ENCODE peak calls at places on chromosome 18, in six cellular contexts. J, P, M, U, E and G are unnamed samples.

GRCh38 chr18:5604778-5605177 is 61.0 kb upstream of the EPB41L3 start:
- DNase-seq in J (no peak), P (no peak), M (no peak), U (no peak), E (no peak), G (no peak)

GRCh38 chr18:79611040-79611681 is 68.4 kb upstream of the CTDP1 start:
- DNase-seq in J (no peak), P (peak), M (no peak), U (no peak), E (peak), G (no peak)

GRCh38 chr18:79275992-79276391 is 119.7 kb upstream of the NFATC1 start:
- DNase-seq in J (no peak), P (no peak), M (no peak), U (no peak), E (no peak), G (no peak)

GRCh38 chr18:75207298-75208054 is 1.5 kb downstream of the PTGR3 start:
- DNase-seq in J (no peak), P (no peak), M (no peak), U (no peak), E (no peak), G (no peak)

GRCh38 chr18:75592527-75592926 is 165.0 kb upstream of the SMIM21 start:
- DNase-seq in J (no peak), P (no peak), M (no peak), U (no peak), E (no peak), G (no peak)

GRCh38 chr18:49546719-49547273 is 15.1 kb upstream of the LIPG start:
- DNase-seq in J (no peak), P (no peak), M (no peak), U (no peak), E (no peak), G (no peak)

GRCh38 chr18:24259869-24260662 is 121.2 kb downstream of the CABYR start:
- DNase-seq in J (no peak), P (no peak), M (no peak), U (no peak), E (no peak), G (no peak)

GRCh38 chr18:77654302-77654701 is 404.7 kb downstream of the GALR1 start:
- DNase-seq in J (no peak), P (no peak), M (no peak), U (no peak), E (no peak), G (no peak)

GRCh38 chr18:54829856-54830255 is 1.6 kb downstream of the RAB27B start:
- DNase-seq in J (no peak), P (no peak), M (no peak), U (no peak), E (no peak), G (no peak)

GRCh38 chr18:80176334-80177080 is 67.4 kb downstream of the ADNP2 start:
- DNase-seq in J (no peak), P (peak), M (no peak), U (no peak), E (no peak), G (peak)

GRCh38 chr18:73724908-73725307 is 422.7 kb downstream of the FBXO15 start:
- DNase-seq in J (no peak), P (no peak), M (no peak), U (no peak), E (no peak), G (no peak)

GRCh38 chr18:2932247-2933181 is 80.4 kb downstream of the LPIN2 start:
- DNase-seq in J (no peak), P (peak), M (no peak), U (no peak), E (no peak), G (peak)

GRCh38 chr18:69839497-69839896 is 108.2 kb downstream of the CD226 start:
- DNase-seq in J (no peak), P (no peak), M (no peak), U (no peak), E (no peak), G (no peak)

GRCh38 chr18:63105636-63106316 is 213.8 kb downstream of the BCL2 start:
- DNase-seq in J (no peak), P (no peak), M (no peak), U (no peak), E (no peak), G (no peak)

GRCh38 chr18:5073026-5073944 is 123.8 kb downstream of the AKAIN1 start:
- DNase-seq in J (peak), P (peak), M (no peak), U (no peak), E (no peak), G (peak)

GRCh38 chr18:75157851-75158250 is 51.1 kb downstream of the PTGR3 start:
- DNase-seq in J (no peak), P (no peak), M (no peak), U (no peak), E (no peak), G (no peak)

GRCh38 chr18:34985963-34986362 is 55.2 kb upstream of the MAPRE2 start:
- DNase-seq in J (no peak), P (no peak), M (no peak), U (no peak), E (no peak), G (no peak)

GRCh38 chr18:60870261-60870966 is 462.8 kb upstream of the CDH20 start:
- DNase-seq in J (no peak), P (no peak), M (no peak), U (no peak), E (no peak), G (peak)

GRCh38 chr18:33128581-33128980 is 311.9 kb downstream of the CCDC178 start:
- DNase-seq in J (no peak), P (peak), M (no peak), U (no peak), E (no peak), G (no peak)

GRCh38 chr18:3368193-3368592 is 81.8 kb upstream of the TGIF1 start:
- DNase-seq in J (no peak), P (no peak), M (no peak), U (no peak), E (no peak), G (no peak)

GRCh38 chr18:27713727-27714080 is 463.2 kb downstream of the CDH2 start:
- DNase-seq in J (no peak), P (no peak), M (no peak), U (no peak), E (no peak), G (peak)

GRCh38 chr18:23864620-23865019 is 149.9 kb upstream of the TTC39C start:
- DNase-seq in J (no peak), P (no peak), M (no peak), U (no peak), E (no peak), G (no peak)

GRCh38 chr18:44701227-44701626 is 20.5 kb downstream of the SETBP1 start:
- DNase-seq in J (no peak), P (no peak), M (no peak), U (no peak), E (no peak), G (no peak)

GRCh38 chr18:42781298-42781815 is 334.1 kb downstream of the RIT2 start:
- DNase-seq in J (no peak), P (no peak), M (no peak), U (no peak), E (no peak), G (no peak)

GRCh38 chr18:54750350-54750749 is 77.9 kb upstream of the RAB27B start:
- DNase-seq in J (no peak), P (no peak), M (no peak), U (no peak), E (no peak), G (no peak)

GRCh38 chr18:58640891-58641610 is 12.2 kb upstream of the ALPK2 start:
- DNase-seq in J (no peak), P (no peak), M (no peak), U (no peak), E (no peak), G (no peak)

GRCh38 chr18:3885209-3885792 is 435.3 kb downstream of the TGIF1 start:
- DNase-seq in J (no peak), P (no peak), M (no peak), U (no peak), E (no peak), G (no peak)

GRCh38 chr18:75218524-75218923 is 7.9 kb downstream of the TSHZ1 start:
- DNase-seq in J (no peak), P (no peak), M (no peak), U (no peak), E (no peak), G (no peak)

GRCh38 chr18:62524443-62525200 is 1.8 kb downstream of the ZCCHC2 start:
- DNase-seq in J (peak), P (peak), M (no peak), U (peak), E (peak), G (peak)

GRCh38 chr18:74945774-74946545 is 263.0 kb downstream of the PTGR3 start:
- DNase-seq in J (no peak), P (no peak), M (no peak), U (no peak), E (no peak), G (no peak)

GRCh38 chr18:471701-472100 is 28.8 kb downstream of the COLEC12 start:
- DNase-seq in J (no peak), P (no peak), M (no peak), U (no peak), E (no peak), G (no peak)

GRCh38 chr18:58044370-58045264 is 591 bp downstream of the NEDD4L start:
- DNase-seq in J (peak), P (peak), M (peak), U (peak), E (peak), G (peak)